ENCODE peak calls at places on chromosomes 4 and X, in four cellular contexts. L is astrocyte of the spinal cord, K is neural progenitor cell, X is mucosa of descending colon. J is an unnamed sample.

GRCh38 chr4:172786039-172786792 is 382.4 kb upstream of the GALNT7 start:
- DNase-seq in L (peak), K (no peak), X (no peak), J (peak)

GRCh38 chr4:95355021-95355420 is 193.8 kb downstream of the UNC5C start:
- DNase-seq in L (no peak), K (no peak), X (no peak), J (no peak)

GRCh38 chr4:14333616-14334015 is 668.7 kb upstream of the CPEB2 start:
- DNase-seq in L (no peak), K (no peak), X (no peak), J (peak)

GRCh38 chrX:87063622-87064021 is 454.0 kb upstream of the KLHL4 start:
- DNase-seq in L (no peak), K (no peak), X (no peak), J (peak)

GRCh38 chrX:10239611-10240064 is 82.9 kb downstream of the CLCN4 start:
- DNase-seq in L (peak), K (no peak), X (no peak), J (peak)

GRCh38 chr4:117135634-117136354 is 50.4 kb upstream of the TRAM1L1 start:
- DNase-seq in L (no peak), K (no peak), X (no peak), J (no peak)

GRCh38 chrX:120664081-120664480 is 34.2 kb upstream of the C1GALT1C1 start:
- DNase-seq in L (peak), K (no peak), X (no peak), J (peak)

GRCh38 chr4:20333141-20333690 is 81.5 kb downstream of the SLIT2 start:
- DNase-seq in L (no peak), K (no peak), X (no peak), J (no peak)

GRCh38 chr4:6594826-6595355 is 19.9 kb downstream of the MAN2B2 start:
- DNase-seq in L (no peak), K (no peak), X (no peak), J (no peak)

GRCh38 chrX:148422531-148422930 is 77.9 kb upstream of the AFF2 start:
- DNase-seq in L (peak), K (no peak), X (no peak), J (peak)

GRCh38 chrX:10983526-10983925 is 127.6 kb upstream of the HCCS start:
- DNase-seq in L (no peak), K (no peak), X (no peak), J (no peak)

GRCh38 chrX:87517571-87518141 is at the start of gene KLHL4:
- DNase-seq in L (peak), K (peak), X (no peak), J (peak)

GRCh38 chr4:175947117-175947722 is 118.4 kb upstream of the WDR17 start:
- DNase-seq in L (peak), K (peak), X (no peak), J (peak)

GRCh38 chrX:20015945-20016617 is 25.2 kb upstream of the BCLAF3 start:
- DNase-seq in L (no peak), K (no peak), X (no peak), J (no peak)

GRCh38 chr4:94457692-94458106 is 6.0 kb downstream of the PDLIM5 start:
- DNase-seq in L (peak), K (peak), X (no peak), J (peak)

GRCh38 chrX:98452456-98452855 is 1568.7 kb downstream of the RPA4 start:
- DNase-seq in L (no peak), K (no peak), X (no peak), J (no peak)

GRCh38 chrX:48683411-48683982 is at the start of gene WAS:
- DNase-seq in L (no peak), K (no peak), X (no peak), J (no peak)

GRCh38 chrX:148632444-148632843 is 132.0 kb downstream of the AFF2 start:
- DNase-seq in L (no peak), K (no peak), X (no peak), J (no peak)

GRCh38 chr4:145920205-145920604 is 18.4 kb downstream of the ZNF827 start:
- DNase-seq in L (peak), K (no peak), X (no peak), J (peak)

GRCh38 chrX:31353095-31353494 is 281.3 kb upstream of the FTHL17 start:
- DNase-seq in L (peak), K (no peak), X (no peak), J (peak)

GRCh38 chrX:40152173-40152705 is 54.5 kb upstream of the BCOR start:
- DNase-seq in L (no peak), K (peak), X (peak), J (no peak)

GRCh38 chr4:108114503-108114902 is 54.2 kb downstream of the LEF1 start:
- DNase-seq in L (no peak), K (peak), X (no peak), J (no peak)

GRCh38 chr4:30718021-30718888 is 1.9 kb upstream of the PCDH7 start:
- DNase-seq in L (no peak), K (peak), X (peak), J (peak)

GRCh38 chr4:36244257-36245084 is at the start of gene ARAP2:
- DNase-seq in L (peak), K (peak), X (peak), J (peak)

GRCh38 chr4:148090503-148091476 is 351.4 kb downstream of the NR3C2 start:
- DNase-seq in L (no peak), K (no peak), X (no peak), J (no peak)

GRCh38 chr4:27048350-27049100 is 187.9 kb downstream of the STIM2 start:
- DNase-seq in L (peak), K (peak), X (no peak), J (peak)

GRCh38 chr4:26503427-26503826 is 13.1 kb upstream of the CCKAR start:
- DNase-seq in L (no peak), K (no peak), X (no peak), J (no peak)

GRCh38 chrX:129654652-129655546 is at the start of gene APLN:
- DNase-seq in L (peak), K (peak), X (peak), J (no peak)

GRCh38 chrX:110204986-110205385 is 112.9 kb downstream of the AMMECR1 start:
- DNase-seq in L (peak), K (no peak), X (no peak), J (peak)

GRCh38 chrX:11416600-11416999 is 123.4 kb downstream of the AMELX start:
- DNase-seq in L (no peak), K (no peak), X (no peak), J (peak)

GRCh38 chr4:82517043-82517442 is 44.7 kb downstream of the TMEM150C start:
- DNase-seq in L (peak), K (no peak), X (no peak), J (no peak)

GRCh38 chrX:120446503-120446902 is 22.6 kb downstream of the LAMP2 start:
- DNase-seq in L (peak), K (no peak), X (no peak), J (peak)

GRCh38 chrX:9316096-9316495 is 148.8 kb upstream of the TBL1X start:
- DNase-seq in L (no peak), K (no peak), X (no peak), J (no peak)

GRCh38 chr4:52912608-52913007 is 50.5 kb downstream of the RASL11B start:
- DNase-seq in L (peak), K (no peak), X (no peak), J (no peak)

GRCh38 chr4:26212528-26212927 is 108.3 kb upstream of the RBPJ start:
- DNase-seq in L (no peak), K (no peak), X (no peak), J (no peak)

DNA sequence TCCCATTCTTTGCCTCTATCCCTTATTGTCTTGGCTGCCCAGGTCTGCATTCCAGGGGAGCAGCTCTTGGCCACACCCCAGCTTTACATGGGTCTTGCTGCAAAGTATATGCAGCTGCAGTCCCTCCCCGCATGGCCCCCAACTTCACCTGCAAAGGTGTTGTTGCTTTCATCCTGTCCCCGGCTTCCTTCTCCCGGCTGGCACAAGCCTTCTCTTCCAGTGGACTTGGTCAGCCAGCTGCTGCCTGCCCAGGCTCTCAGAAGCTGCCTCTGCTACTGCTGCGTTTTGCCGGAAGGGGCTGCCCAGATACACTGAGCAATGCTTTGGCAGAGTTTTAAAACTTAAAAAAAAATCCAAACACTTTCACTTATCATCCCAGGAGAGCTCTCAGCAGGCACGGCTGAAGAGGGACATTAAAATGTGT is 121.2 kb upstream of the PDLIM3 start:
- DNase-seq in L (peak), K (peak), X (no peak), J (no peak)
- TF ChIP-seq CTCF in L (peak), K (no peak), X (no peak), J (no peak)

DNA sequence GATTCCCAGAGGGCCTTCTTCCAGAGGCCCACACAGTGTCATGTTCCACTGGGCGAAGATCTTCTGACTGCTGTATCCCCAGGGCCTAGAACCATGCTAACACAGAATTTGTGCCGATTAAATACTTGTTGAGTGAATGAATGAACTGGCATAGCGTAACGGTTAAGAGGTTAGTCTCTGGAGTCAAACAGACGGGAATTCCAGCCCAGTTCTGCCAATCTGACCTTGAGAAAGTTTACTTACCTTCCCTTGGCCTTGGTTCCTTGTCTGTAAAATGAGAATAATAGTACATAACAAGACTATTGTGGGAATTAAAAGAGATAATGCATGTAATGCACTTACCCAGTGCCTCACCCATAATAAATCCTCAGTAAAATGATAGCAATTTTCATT is 58.3 kb upstream of the PLAC1 start:
- DNase-seq in L (no peak), K (no peak), X (no peak), J (no peak)
- TF ChIP-seq CTCF in L (no peak), K (no peak), X (no peak), J (no peak)

GRCh38 chr4:58192217-58192616 is 1082.0 kb upstream of the IGFBP7 start:
- DNase-seq in L (no peak), K (no peak), X (no peak), J (peak)

GRCh38 chr4:58191086-58191485 is 1080.9 kb upstream of the IGFBP7 start:
- DNase-seq in L (no peak), K (no peak), X (no peak), J (peak)

GRCh38 chr4:58188313-58188712 is 1078.1 kb upstream of the IGFBP7 start:
- DNase-seq in L (no peak), K (no peak), X (no peak), J (no peak)
- TF ChIP-seq CTCF in L (no peak), K (no peak), X (no peak), J (no peak)

DNA sequence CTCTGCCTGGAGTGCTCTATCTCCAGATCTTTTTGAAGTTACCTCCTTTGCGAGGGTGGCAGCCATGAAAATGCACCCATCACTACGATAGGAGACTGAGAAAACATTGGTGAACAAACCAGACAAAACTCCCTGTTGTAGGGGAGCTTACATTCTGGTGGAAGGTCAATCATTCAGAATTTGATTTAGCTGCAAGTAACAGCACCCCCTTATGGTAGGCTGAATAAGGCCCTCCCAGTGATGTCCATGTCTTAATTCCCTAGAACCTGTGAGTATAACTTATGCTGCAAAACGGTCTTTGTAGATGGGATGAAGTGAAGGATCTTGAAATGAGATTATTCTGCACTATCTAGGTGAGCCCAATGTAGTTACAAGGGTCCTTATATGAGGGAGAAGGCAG is 5.6 kb upstream of the TEC start:
- DNase-seq in L (no peak), K (peak), X (no peak), J (peak)
- TF ChIP-seq CTCF in L (peak), K (peak), X (peak), J (peak)

GRCh38 chrX:2875798-2876399 is 47.2 kb downstream of the GYG2 start:
- DNase-seq in L (peak), K (peak), X (no peak), J (peak)
- TF ChIP-seq CTCF in L (peak), K (peak), X (no peak), J (peak)

DNA sequence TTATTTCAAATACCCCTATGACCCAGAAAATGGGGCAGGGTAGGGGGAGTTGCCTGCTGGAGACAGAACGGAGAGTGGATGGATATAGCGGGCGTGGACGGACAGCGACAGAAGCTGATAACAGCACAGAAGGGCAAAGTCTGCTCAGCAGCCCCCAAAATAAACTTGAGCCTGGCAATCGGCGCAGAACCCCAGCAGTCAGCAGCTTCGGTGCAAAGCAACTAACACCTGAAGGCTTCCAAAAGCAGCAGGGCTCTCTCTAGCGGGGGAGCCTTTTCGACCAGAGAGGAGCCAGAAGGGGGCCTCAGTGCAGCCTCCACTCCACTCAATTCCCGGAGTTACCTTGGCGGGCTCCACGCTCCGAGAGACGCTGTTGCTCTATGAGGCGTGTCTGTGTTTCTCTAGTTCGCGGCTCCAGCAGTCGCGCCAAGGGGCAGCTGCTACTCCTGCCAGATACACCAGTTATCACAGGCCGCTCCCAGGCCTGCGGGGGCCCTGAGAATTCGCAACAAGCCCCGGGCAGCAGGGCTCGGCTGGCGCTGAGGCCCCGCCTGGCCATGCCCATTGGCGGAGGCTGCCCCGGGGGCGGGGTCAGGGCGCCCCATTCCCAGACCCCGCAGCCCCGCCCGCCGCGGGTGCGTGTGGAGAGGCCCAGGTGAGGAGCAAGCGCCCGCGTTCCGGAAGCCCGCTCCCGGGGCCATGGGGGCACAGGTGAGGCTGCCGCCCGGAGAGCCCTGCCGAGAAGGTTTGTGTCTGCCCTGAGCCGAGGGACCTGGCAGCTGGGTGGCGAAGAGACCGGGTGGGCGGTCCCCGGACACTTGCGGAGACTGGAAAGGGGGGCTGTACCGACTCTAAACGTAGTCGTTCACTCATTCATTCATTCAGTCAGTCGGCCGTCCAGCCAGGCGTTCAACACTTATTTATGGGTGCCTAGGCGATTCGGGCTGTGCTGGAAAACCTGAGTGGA is at the start of the genes CNGA1 and NIPAL1:
- DNase-seq in L (peak), K (peak), X (peak), J (peak)
- TF ChIP-seq CTCF in L (peak), K (peak), X (no peak), J (no peak)